ENCODE peak calls at places on chromosomes 12 and 14, in five cellular contexts. W is foreskin fibroblast, I is IMR-90, D is dorsolateral prefrontal cortex, X is aorta. F is an unnamed sample.

GRCh38 chr14:61555056-61555838 is 140.1 kb upstream of the HIF1A start:
- DNase-seq in D (no peak), I (peak), W (no peak), X (no peak), F (peak)

GRCh38 chr14:80164991-80165390 is 46.3 kb downstream of the DIO2 start:
- DNase-seq in X (no peak), W (peak), I (peak), D (no peak), F (peak)

GRCh38 chr14:102043251-102044025 is 43.4 kb downstream of the HSP90AA1 start:
- DNase-seq in X (no peak), W (no peak), I (no peak), D (no peak), F (peak)

GRCh38 chr14:94372021-94372605 is 16.3 kb downstream of the SERPINA1 start:
- DNase-seq in W (no peak), D (no peak), I (no peak), X (no peak), F (no peak)

GRCh38 chr14:20551606-20552005 is 9.2 kb downstream of the RNASE9 start:
- DNase-seq in I (no peak), X (no peak), D (no peak), W (no peak), F (no peak)

GRCh38 chr12:131827961-131828534 is at the start of gene MMP17:
- DNase-seq in D (no peak), W (peak), I (peak), X (peak), F (peak)

GRCh38 chr12:26116829-26117228 is 8.0 kb downstream of the BHLHE41 start:
- DNase-seq in X (no peak), W (no peak), I (no peak), D (no peak), F (peak)

GRCh38 chr12:79997115-79997805 is 62.4 kb upstream of the PPP1R12A start:
- DNase-seq in D (no peak), X (no peak), I (no peak), W (no peak), F (no peak)

GRCh38 chr12:116508145-116509121 is 50.7 kb upstream of the MAP1LC3B2 start:
- DNase-seq in D (no peak), W (no peak), I (no peak), X (peak), F (peak)

GRCh38 chr12:60845696-60846095 is 1249.9 kb downstream of the SLC16A7 start:
- DNase-seq in I (no peak), W (no peak), D (no peak), X (no peak), F (no peak)

GRCh38 chr14:77265561-77266335 is 5.3 kb downstream of the NGB start:
- DNase-seq in D (no peak), X (no peak), W (no peak), I (no peak), F (no peak)

GRCh38 chr14:23361320-23361719 is 3.7 kb downstream of the EFS start:
- DNase-seq in D (no peak), X (no peak), W (peak), I (peak), F (no peak)

GRCh38 chr12:14841761-14842160 is 1.6 kb downstream of the ART4 start:
- DNase-seq in X (peak), D (no peak), W (peak), I (peak), F (peak)

GRCh38 chr12:88113871-88114270 is 28.0 kb downstream of the CEP290 start:
- DNase-seq in D (no peak), W (peak), I (peak), X (no peak), F (peak)

GRCh38 chr14:36515896-36516718 is 3.9 kb downstream of the NKX2-1 start:
- DNase-seq in D (no peak), W (no peak), I (no peak), X (no peak), F (no peak)

GRCh38 chr12:5434647-5434968 is 2.7 kb downstream of the NTF3 start:
- DNase-seq in W (no peak), X (no peak), I (no peak), D (no peak), F (no peak)

GRCh38 chr12:53299101-53299453 is 418 bp upstream of the MYG1 start:
- DNase-seq in W (peak), I (peak), D (no peak), X (no peak), F (peak)

GRCh38 chr12:104529130-104529874 is 72.6 kb downstream of the CHST11 start:
- DNase-seq in W (no peak), I (no peak), X (no peak), D (no peak), F (no peak)

GRCh38 chr14:44846232-44846824 is 115.4 kb downstream of the KLHL28 start:
- DNase-seq in D (no peak), W (peak), X (no peak), I (peak), F (peak)

GRCh38 chr12:90773526-90773925 is 181.4 kb downstream of the CCER1 start:
- DNase-seq in W (peak), I (no peak), D (no peak), X (no peak), F (no peak)

GRCh38 chr12:66092559-66093269 is 37.8 kb downstream of the LLPH start:
- DNase-seq in X (no peak), I (peak), W (peak), D (no peak), F (peak)

GRCh38 chr12:32423598-32423997 is 24.2 kb downstream of the FGD4 start:
- DNase-seq in D (no peak), I (no peak), X (no peak), W (no peak), F (no peak)

GRCh38 chr12:51959921-51960320 is 8.4 kb downstream of the ACVR1B start:
- DNase-seq in D (no peak), I (no peak), X (no peak), W (no peak), F (no peak)

GRCh38 chr12:68538722-68539614 is 71.7 kb upstream of the RAP1B start:
- DNase-seq in I (peak), X (peak), D (no peak), W (no peak), F (no peak)
- H3K4me3 ChIP-seq in I (no peak), X (no peak), D (peak), W (no peak), F (no peak)

GRCh38 chr14:33938131-33938949 is 12.5 kb downstream of the EGLN3 start:
- DNase-seq in D (peak), I (no peak), W (no peak), X (peak), F (peak)
- H3K4me3 ChIP-seq in D (peak), I (no peak), W (no peak), X (no peak), F (peak)

GRCh38 chr12:108116254-108116653 is 12.8 kb upstream of the WSCD2 start:
- DNase-seq in I (no peak), X (no peak), W (no peak), D (no peak), F (no peak)
- H3K4me3 ChIP-seq in I (no peak), X (no peak), W (no peak), D (no peak), F (no peak)

DNA sequence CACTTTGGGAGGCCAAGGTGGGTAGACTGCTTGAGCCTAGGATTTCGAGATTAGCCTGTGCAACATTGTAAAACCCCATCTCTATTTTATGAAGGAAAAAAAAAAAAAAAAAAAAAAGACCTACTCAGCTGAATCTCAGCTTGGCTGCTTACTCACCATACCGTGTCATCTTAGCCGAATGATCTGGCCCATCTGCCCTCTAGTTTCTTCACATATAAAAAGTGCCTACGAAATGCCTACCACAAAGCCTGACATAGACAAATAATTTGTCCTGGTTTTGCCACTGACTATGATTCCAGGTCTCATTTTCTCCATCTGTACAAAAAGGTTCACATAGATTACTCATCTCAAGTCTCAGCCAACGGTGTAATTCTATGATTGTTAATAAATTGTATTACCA is 10.1 kb downstream of the DIABLO start:
- DNase-seq in X (no peak), W (no peak), I (peak), D (no peak), F (no peak)
- H3K4me3 ChIP-seq in X (no peak), W (no peak), I (no peak), D (no peak), F (no peak)

DNA sequence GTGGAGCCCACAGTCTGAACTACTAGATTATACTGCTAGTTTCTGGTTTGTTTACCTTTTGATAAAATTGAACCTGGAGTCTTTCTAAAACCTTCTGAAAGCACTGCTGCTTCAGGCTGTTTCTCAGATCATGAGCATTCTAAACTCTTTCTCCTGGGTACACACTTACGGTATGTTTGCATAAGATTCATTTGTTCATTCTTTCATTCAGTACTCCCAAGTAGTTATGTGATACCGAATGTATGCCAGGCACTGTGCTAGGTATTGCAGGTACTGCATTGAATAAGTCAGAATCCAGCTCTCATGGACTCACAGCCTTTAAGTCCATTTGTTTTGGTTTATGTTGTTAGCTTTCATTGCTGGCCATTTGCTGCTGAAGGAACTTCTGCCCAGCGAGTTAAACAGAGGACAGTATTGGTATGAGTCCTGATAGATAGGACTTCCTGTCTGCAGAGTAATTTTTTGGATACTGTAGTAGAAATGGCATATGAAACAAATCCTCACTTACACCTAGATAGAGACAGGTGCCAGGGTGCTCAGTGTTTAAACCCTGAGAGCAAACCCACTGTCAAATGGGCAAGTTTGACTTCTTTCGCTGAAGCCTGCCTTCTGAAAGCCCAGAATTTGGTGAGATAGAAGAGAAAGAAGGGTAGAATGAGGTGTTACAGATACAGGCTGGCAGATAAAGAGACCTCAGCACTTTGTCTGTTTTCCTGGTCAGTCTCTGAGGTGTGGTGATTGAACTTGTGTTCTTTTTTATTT is 2.1 kb downstream of the SUSD6 start:
- DNase-seq in X (no peak), I (no peak), D (no peak), W (no peak), F (no peak)
- H3K4me3 ChIP-seq in X (no peak), I (peak), D (peak), W (peak), F (peak)

GRCh38 chr12:6463211-6463610 is 7.3 kb downstream of the VAMP1 start:
- DNase-seq in I (no peak), D (no peak), W (no peak), X (peak), F (no peak)

GRCh38 chr12:6463858-6464257 is 6.6 kb downstream of the VAMP1 start:
- DNase-seq in I (no peak), W (no peak), D (no peak), X (peak), F (no peak)

GRCh38 chr12:6460751-6461371 is 9.0 kb downstream of the TAPBPL start:
- DNase-seq in D (no peak), I (no peak), X (no peak), W (no peak), F (no peak)

GRCh38 chr12:6462234-6462995 is 8.1 kb downstream of the VAMP1 start:
- DNase-seq in X (peak), W (no peak), I (no peak), D (no peak), F (no peak)

GRCh38 chr12:6461401-6462233 is 8.9 kb downstream of the VAMP1 start:
- DNase-seq in I (peak), X (peak), W (no peak), D (peak), F (no peak)
- H3K4me3 ChIP-seq in I (no peak), X (no peak), W (no peak), D (no peak), F (no peak)